ENCODE peak calls at places on chromosome 21, in six cellular contexts. Q, B, L, M, D and W are unnamed samples.

GRCh38 chr21:14734191-14734590 is 188.1 kb upstream of the SAMSN1 start:
- DNase-seq in Q (no peak), B (no peak), L (no peak), M (peak; percentile 84), D (peak; percentile 4), W (no peak)

GRCh38 chr21:43782741-43783700 is 6.4 kb upstream of the RRP1 start:
- DNase-seq in Q (no peak), B (no peak), L (no peak), M (no peak), D (no peak), W (no peak)

GRCh38 chr21:43727571-43728466 is 8.9 kb downstream of the PDXK start:
- DNase-seq in Q (no peak), B (peak; percentile 56), L (no peak), M (peak; percentile 49), D (peak; percentile 36), W (peak; percentile 48)

GRCh38 chr21:45985471-45986315 is 4.1 kb downstream of the COL6A1 start:
- DNase-seq in Q (peak; percentile 7), B (no peak), L (no peak), M (no peak), D (no peak), W (peak; percentile 9)

GRCh38 chr21:34192646-34193285 is 119.4 kb downstream of the MRPS6 start:
- DNase-seq in Q (no peak), B (no peak), L (no peak), M (no peak), D (no peak), W (no peak)

GRCh38 chr21:35024071-35024420 is 25.1 kb downstream of the RUNX1 start:
- DNase-seq in Q (no peak), B (no peak), L (no peak), M (no peak), D (no peak), W (no peak)

GRCh38 chr21:45042664-45043161 is 31.7 kb upstream of the ADARB1 start:
- DNase-seq in Q (no peak), B (no peak), L (no peak), M (no peak), D (no peak), W (no peak)

GRCh38 chr21:31917108-31917507 is 44.3 kb downstream of the HUNK start:
- DNase-seq in Q (no peak), B (no peak), L (no peak), M (no peak), D (no peak), W (no peak)

GRCh38 chr21:29407571-29407970 is 108.8 kb downstream of the BACH1 start:
- DNase-seq in Q (no peak), B (no peak), L (no peak), M (no peak), D (no peak), W (no peak)

GRCh38 chr21:34994646-34995631 is 54.2 kb downstream of the RUNX1 start:
- DNase-seq in Q (no peak), B (no peak), L (no peak), M (no peak), D (no peak), W (no peak)

GRCh38 chr21:35932232-35932911 is 128.0 kb downstream of the SETD4 start:
- DNase-seq in Q (peak; percentile 37), B (peak; percentile 92), L (peak; percentile 91), M (peak; percentile 93), D (peak; percentile 89), W (peak; percentile 24)

GRCh38 chr21:41388259-41388658 is 26.4 kb downstream of the MX2 start:
- DNase-seq in Q (no peak), B (no peak), L (no peak), M (no peak), D (no peak), W (no peak)

GRCh38 chr21:41481191-41481590 is 26.8 kb downstream of the TMPRSS2 start:
- DNase-seq in Q (no peak), B (peak; percentile 72), L (peak; percentile 24), M (no peak), D (no peak), W (no peak)

GRCh38 chr21:28482657-28483056 is 510.0 kb downstream of the LTN1 start:
- DNase-seq in Q (no peak), B (no peak), L (peak; percentile 15), M (no peak), D (peak; percentile 6), W (no peak)

GRCh38 chr21:45054927-45055612 is 19.3 kb upstream of the ADARB1 start:
- DNase-seq in Q (no peak), B (no peak), L (no peak), M (no peak), D (no peak), W (no peak)

GRCh38 chr21:38839683-38840286 is 34.1 kb downstream of the ETS2 start:
- DNase-seq in Q (no peak), B (peak; percentile 97), L (peak; percentile 96), M (no peak), D (peak; percentile 99), W (no peak)